ENCODE peak calls at places on chromosomes 2 and 18, in ten cellular contexts. O is AG10803, M is sigmoid colon, X is fibroblast of lung, R is heart left ventricle, A is PC-9, E is MCF 10A, P is brain microvascular endothelial cell, U is PC-3, J is endothelial cell. Q is an unnamed sample.

GRCh38 chr2:208266641-208267335 is 733 bp downstream of the PIKFYVE start:
- DNase-seq in E (peak), X (peak), A (no peak), P (no peak), U (peak), R (no peak), J (no peak), O (peak), M (no peak), Q (no peak)

GRCh38 chr2:37469126-37469525 is 124.7 kb downstream of the QPCT start:
- DNase-seq in X (peak), U (no peak), J (no peak), R (no peak), A (no peak), M (no peak), O (no peak), E (no peak), P (no peak), Q (no peak)

GRCh38 chr2:100786297-100786658 is 33.7 kb upstream of the NPAS2 start:
- DNase-seq in M (no peak), P (peak), X (peak), J (no peak), R (peak), O (peak), U (peak), A (peak), E (peak), Q (no peak)

GRCh38 chr2:42095923-42096408 is 48.1 kb downstream of the PKDCC start:
- DNase-seq in U (peak), E (peak), O (peak), J (peak), A (peak), P (peak), M (peak), X (peak), R (peak), Q (peak)

GRCh38 chr2:101736861-101737291 is 39.4 kb downstream of the MAP4K4 start:
- DNase-seq in A (no peak), P (peak), E (peak), R (no peak), O (peak), X (peak), J (no peak), U (peak), M (no peak), Q (no peak)

GRCh38 chr2:96342085-96342484 is 6.5 kb downstream of the NCAPH start:
- DNase-seq in R (no peak), O (peak), M (no peak), P (peak), X (peak), J (no peak), E (peak), U (peak), A (peak), Q (no peak)

GRCh38 chr2:85579266-85579935 is 2.0 kb downstream of the VAMP8 start:
- DNase-seq in A (no peak), R (peak), M (no peak), U (no peak), X (no peak), E (no peak), P (no peak), O (no peak), J (no peak), Q (no peak)

GRCh38 chr2:218886461-218886947 is 5.9 kb downstream of the WNT10A start:
- DNase-seq in J (no peak), A (no peak), E (no peak), O (no peak), M (no peak), R (no peak), X (no peak), P (no peak), U (no peak), Q (peak)

GRCh38 chr2:162318280-162319222 is at the start of gene IFIH1:
- DNase-seq in J (peak), X (peak), O (peak), U (peak), R (peak), A (peak), M (peak), P (peak), E (peak), Q (no peak)

GRCh38 chr2:45962522-45962921 is 311.0 kb downstream of the PRKCE start:
- DNase-seq in J (no peak), U (peak), X (peak), A (no peak), E (peak), O (peak), R (peak), M (peak), P (peak), Q (no peak)

GRCh38 chr2:147924647-147925046 is 79.8 kb downstream of the ACVR2A start:
- DNase-seq in J (no peak), A (no peak), X (no peak), E (no peak), R (no peak), O (no peak), M (no peak), P (no peak), U (no peak), Q (no peak)

GRCh38 chr18:74063023-74063422 is 84.6 kb downstream of the FBXO15 start:
- DNase-seq in J (no peak), R (no peak), U (peak), E (no peak), M (no peak), P (no peak), O (no peak), A (no peak), X (no peak), Q (no peak)
- TF ChIP-seq CTCF in J (no peak), R (no peak), U (no peak), E (no peak), M (no peak), P (no peak), O (no peak), A (no peak), X (no peak), Q (peak)

GRCh38 chr18:52348209-52348608 is 8.2 kb downstream of the DCC start:
- DNase-seq in U (peak), E (peak), X (peak), M (no peak), R (no peak), A (no peak), P (no peak), O (no peak), J (no peak), Q (peak)
- TF ChIP-seq CTCF in U (peak), E (no peak), X (peak), M (no peak), R (no peak), A (peak), P (peak), O (peak), J (peak), Q (peak)

GRCh38 chr2:109258905-109259540 is 130.0 kb downstream of the SH3RF3 start:
- DNase-seq in X (no peak), O (peak), M (no peak), U (no peak), R (no peak), P (no peak), J (no peak), A (no peak), E (no peak), Q (no peak)
- TF ChIP-seq CTCF in X (no peak), O (no peak), M (no peak), U (no peak), R (no peak), P (no peak), J (no peak), A (no peak), E (no peak), Q (no peak)

DNA sequence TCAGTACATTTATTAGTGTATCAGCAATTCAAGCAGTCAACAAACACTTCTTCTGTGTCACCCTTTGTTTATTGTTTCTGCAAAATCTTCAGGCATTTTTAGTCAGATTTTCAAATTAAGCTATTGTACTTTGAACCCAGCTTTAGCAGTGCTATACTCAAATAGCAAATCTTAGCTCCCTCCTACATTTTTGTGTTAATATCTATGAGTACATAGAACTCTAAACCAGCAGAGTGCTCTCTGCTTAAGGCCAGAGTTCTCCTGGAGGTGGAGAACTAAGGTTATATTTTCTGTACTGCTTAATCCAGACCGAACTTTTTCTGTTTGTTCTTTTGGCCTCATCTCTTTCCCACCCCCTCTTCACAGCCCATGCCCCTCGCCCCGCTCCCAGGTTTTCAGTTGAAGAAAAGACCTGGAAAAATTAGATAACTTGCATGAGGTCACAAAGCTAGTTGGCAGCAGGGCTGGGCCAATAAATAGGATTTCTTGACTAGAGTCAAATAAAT is 29.2 kb upstream of the SCN1A start:
- DNase-seq in X (no peak), A (no peak), O (no peak), M (no peak), P (no peak), U (no peak), J (no peak), E (no peak), R (no peak), Q (no peak)
- TF ChIP-seq CTCF in X (no peak), A (no peak), O (no peak), M (no peak), P (no peak), U (no peak), J (no peak), E (no peak), R (no peak), Q (no peak)

GRCh38 chr2:227127236-227127635 is 36.8 kb downstream of the COL4A4 start:
- DNase-seq in R (no peak), A (no peak), U (no peak), J (no peak), E (no peak), P (no peak), X (no peak), M (no peak), O (no peak), Q (no peak)

GRCh38 chr2:227123697-227124096 is 40.3 kb downstream of the COL4A4 start:
- DNase-seq in R (no peak), O (no peak), A (no peak), U (no peak), X (no peak), P (no peak), E (no peak), M (no peak), J (no peak), Q (no peak)

GRCh38 chr2:227130636-227131035 is 33.4 kb downstream of the COL4A4 start:
- DNase-seq in U (no peak), O (no peak), R (no peak), X (no peak), E (no peak), A (no peak), J (no peak), P (no peak), M (no peak), Q (no peak)

DNA sequence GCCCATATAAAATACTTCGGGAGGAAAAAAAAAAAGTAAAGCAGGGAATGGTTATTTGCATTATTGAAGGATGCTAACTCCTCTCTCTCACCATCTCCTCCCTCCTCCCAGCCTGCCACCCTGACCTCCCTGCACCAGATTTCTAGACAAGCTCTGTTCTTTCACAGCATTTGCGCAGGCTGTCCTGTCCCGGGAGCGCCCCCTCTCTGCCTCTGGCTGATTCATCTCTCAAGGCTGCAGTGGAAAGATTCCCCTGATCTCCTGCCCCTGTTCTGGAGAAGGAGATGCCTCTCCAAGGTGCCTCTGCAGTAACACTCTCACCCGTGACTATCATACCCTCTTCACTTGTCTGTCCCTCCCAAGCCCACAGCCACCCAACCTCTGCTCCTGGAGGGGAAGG is 38.5 kb downstream of the COL4A4 start:
- DNase-seq in R (no peak), A (no peak), J (peak), X (no peak), E (no peak), M (no peak), U (peak), P (no peak), O (no peak), Q (peak)
- TF ChIP-seq CTCF in R (no peak), A (no peak), J (no peak), X (peak), E (no peak), M (no peak), U (peak), P (peak), O (no peak), Q (no peak)

GRCh38 chr18:10490401-10491289 is 35.2 kb upstream of the NAPG start:
- DNase-seq in R (no peak), J (peak), X (no peak), P (no peak), A (peak), O (no peak), U (peak), E (peak), M (no peak), Q (no peak)
- TF ChIP-seq CTCF in R (peak), J (no peak), X (no peak), P (no peak), A (no peak), O (no peak), U (peak), E (no peak), M (no peak), Q (no peak)

DNA sequence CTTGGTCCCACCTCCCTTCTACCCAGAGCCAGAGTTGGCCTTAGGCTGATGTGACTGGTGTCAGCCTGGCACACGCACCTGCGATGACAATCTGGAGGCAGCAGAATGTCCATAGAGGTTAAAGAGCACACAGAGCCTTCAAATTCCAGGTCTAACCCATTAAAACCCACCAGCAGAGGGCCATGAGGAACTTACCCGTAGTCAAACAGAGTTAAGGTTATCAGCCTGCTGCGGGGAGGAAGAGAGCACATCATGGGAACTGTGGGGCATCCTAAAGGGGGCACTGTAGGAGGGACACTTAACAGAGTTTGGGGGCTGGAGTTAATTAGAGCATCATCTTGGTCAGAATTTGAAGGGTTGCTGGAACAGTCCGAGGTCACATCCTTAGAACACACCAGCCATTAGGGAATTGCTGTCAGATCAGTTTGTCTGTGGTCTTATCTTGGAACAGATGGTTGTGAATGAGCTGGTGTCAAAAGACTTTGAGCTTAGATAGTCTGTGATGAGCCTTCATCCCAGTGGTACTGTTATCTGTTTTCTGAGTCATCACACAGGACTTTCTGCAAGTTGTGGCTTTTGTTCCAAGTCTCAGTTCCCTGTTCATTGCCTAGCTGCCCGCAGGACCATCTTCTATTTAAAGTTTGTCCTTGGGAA is 248.6 kb downstream of the LOXHD1 start:
- DNase-seq in P (peak), E (no peak), J (peak), O (no peak), X (no peak), A (no peak), R (no peak), M (no peak), U (no peak), Q (no peak)
- TF ChIP-seq CTCF in P (peak), E (no peak), J (peak), O (no peak), X (no peak), A (no peak), R (no peak), M (no peak), U (no peak), Q (peak)

DNA sequence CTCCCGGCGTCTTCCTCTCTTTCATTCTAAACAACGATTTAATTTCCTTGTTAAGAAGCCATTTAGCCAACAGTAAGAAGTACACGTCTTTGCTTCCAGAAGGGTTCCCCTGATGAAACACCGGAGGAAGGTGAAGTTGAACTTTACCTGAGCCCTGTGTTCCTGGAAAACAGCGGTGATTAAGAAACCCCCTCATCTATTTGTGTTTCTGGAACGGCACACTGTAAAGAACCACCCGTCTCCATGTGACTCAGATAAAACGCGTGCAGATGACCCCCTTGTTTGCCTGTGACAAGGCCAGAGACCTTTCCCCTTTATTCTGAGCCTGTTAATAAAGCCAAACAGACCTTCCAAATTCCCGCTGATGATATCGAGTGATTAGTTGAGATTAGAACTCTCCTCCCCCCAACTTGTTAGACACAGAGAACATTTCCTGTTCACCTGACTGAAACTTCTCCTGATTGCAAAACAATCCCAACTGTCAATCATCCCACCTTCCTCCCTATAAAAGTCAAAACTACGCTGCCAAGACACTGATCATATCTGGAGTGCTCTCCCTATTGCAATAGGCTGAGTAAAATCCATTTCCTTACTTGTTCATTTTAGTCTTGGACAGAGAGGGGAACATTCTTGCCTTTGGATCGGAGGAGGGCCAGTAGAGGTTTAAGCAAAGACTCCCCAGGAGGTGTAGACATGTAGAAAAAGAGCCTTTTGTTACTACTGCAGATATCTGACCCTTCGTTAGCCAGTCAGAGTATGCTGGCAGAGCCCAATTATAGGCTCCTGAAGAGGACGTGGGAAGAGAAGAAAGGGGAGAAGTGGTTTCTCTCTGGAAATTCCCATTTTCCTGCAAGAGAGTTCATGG is 883 bp upstream of the IWS1 start:
- DNase-seq in O (no peak), R (no peak), J (no peak), P (no peak), A (peak), E (peak), U (peak), X (no peak), M (no peak), Q (no peak)
- TF ChIP-seq CTCF in O (peak), R (no peak), J (no peak), P (peak), A (no peak), E (no peak), U (peak), X (peak), M (no peak), Q (no peak)

GRCh38 chr18:70074091-70074490 is 126.4 kb upstream of the CD226 start:
- DNase-seq in O (no peak), M (no peak), R (no peak), J (no peak), E (no peak), P (no peak), U (no peak), A (no peak), X (peak), Q (no peak)

GRCh38 chr18:70069965-70070364 is 122.3 kb upstream of the CD226 start:
- DNase-seq in A (no peak), O (no peak), U (no peak), X (no peak), R (no peak), J (no peak), E (no peak), M (no peak), P (no peak), Q (no peak)

GRCh38 chr18:70073442-70073841 is 125.8 kb upstream of the CD226 start:
- DNase-seq in P (no peak), A (no peak), O (no peak), M (no peak), E (no peak), R (no peak), J (no peak), X (no peak), U (no peak), Q (no peak)

GRCh38 chr18:70072678-70073077 is 125.0 kb upstream of the CD226 start:
- DNase-seq in J (no peak), X (peak), U (peak), E (peak), M (no peak), R (no peak), P (peak), O (peak), A (no peak), Q (no peak)

GRCh38 chr18:70075906-70076305 is 128.2 kb upstream of the CD226 start:
- DNase-seq in A (no peak), U (no peak), O (no peak), P (no peak), R (no peak), J (no peak), E (no peak), X (no peak), M (no peak), Q (no peak)
- TF ChIP-seq CTCF in A (no peak), U (peak), O (peak), P (peak), R (no peak), J (no peak), E (no peak), X (peak), M (no peak), Q (peak)

GRCh38 chr18:65938592-65939372 is 188.0 kb downstream of the CDH7 start:
- DNase-seq in E (peak), M (no peak), J (peak), P (peak), U (peak), R (no peak), A (peak), X (peak), O (no peak), Q (peak)
- TF ChIP-seq CTCF in E (peak), M (no peak), J (peak), P (peak), U (peak), R (no peak), A (peak), X (peak), O (no peak), Q (peak)

Q was measured in glutamatergic neuron.